ENCODE peak calls at places on chromosomes 7 and 10, in ten cellular contexts. J is stomach, Y is MM.1S, D is brain microvascular endothelial cell, I is astrocyte, R is Panc1, K is HCT116, O is RWPE2, Q is heart right ventricle, G is cardiac muscle cell. B is an unnamed sample.

GRCh38 chr7:135879238-135879637 is 97.9 kb downstream of the MTPN start:
- DNase-seq in J (no peak), Y (no peak), D (peak; percentile 72), I (peak; percentile 85), R (no peak), K (no peak), O (no peak), Q (no peak), G (no peak), B (no peak)

GRCh38 chr7:35630573-35630972 is 64.4 kb downstream of the HERPUD2 start:
- DNase-seq in J (no peak), Y (no peak), D (peak; percentile 12), I (peak; percentile 39), R (no peak), K (no peak), O (no peak), Q (no peak), G (no peak), B (no peak)

GRCh38 chr10:78335691-78336401 is 302.2 kb downstream of the RPS24 start:
- DNase-seq in J (no peak), Y (no peak), D (peak; percentile 22), I (peak; percentile 93), R (peak; percentile 89), K (no peak), O (peak; percentile 20), Q (peak; percentile 53), G (no peak), B (no peak)

GRCh38 chr7:96792115-96792514 is 82.5 kb upstream of the SEM1 start:
- DNase-seq in J (no peak), Y (no peak), D (no peak), I (no peak), R (no peak), K (no peak), O (no peak), Q (no peak), G (no peak), B (no peak)

GRCh38 chr10:108515821-108516220 is 1351.3 kb upstream of the SORCS1 start:
- DNase-seq in J (no peak), Y (no peak), D (no peak), I (no peak), R (no peak), K (no peak), O (no peak), Q (no peak), G (no peak), B (no peak)

GRCh38 chr7:82339958-82340357 is 103.6 kb downstream of the CACNA2D1 start:
- DNase-seq in J (no peak), Y (no peak), D (no peak), I (no peak), R (no peak), K (no peak), O (no peak), Q (no peak), G (no peak), B (no peak)

GRCh38 chr7:81210092-81211064 is 291.5 kb upstream of the SEMA3C start:
- DNase-seq in J (no peak), Y (no peak), D (peak; percentile 41), I (peak; percentile 70), R (no peak), K (no peak), O (no peak), Q (no peak), G (no peak), B (no peak)

GRCh38 chr10:132396495-132397035 is 435 bp upstream of the PWWP2B start:
- DNase-seq in J (peak; percentile 75), Y (peak; percentile 46), D (no peak), I (no peak), R (no peak), K (no peak), O (no peak), Q (peak; percentile 58), G (peak; percentile 86), B (no peak)

GRCh38 chr7:105000190-105000589 is 13.8 kb upstream of the KMT2E start:
- DNase-seq in J (no peak), Y (no peak), D (no peak), I (no peak), R (no peak), K (no peak), O (no peak), Q (no peak), G (no peak), B (no peak)

GRCh38 chr7:105001652-105002184 is 12.3 kb upstream of the KMT2E start:
- DNase-seq in J (no peak), Y (no peak), D (no peak), I (no peak), R (no peak), K (no peak), O (no peak), Q (no peak), G (no peak), B (no peak)

GRCh38 chr7:105003875-105004510 is 10.0 kb upstream of the KMT2E start:
- DNase-seq in J (no peak), Y (no peak), D (no peak), I (no peak), R (no peak), K (no peak), O (no peak), Q (no peak), G (no peak), B (no peak)

GRCh38 chr7:105000927-105001336 is 13.1 kb upstream of the KMT2E start:
- DNase-seq in J (no peak), Y (no peak), D (no peak), I (no peak), R (no peak), K (no peak), O (no peak), Q (no peak), G (no peak), B (no peak)

DNA sequence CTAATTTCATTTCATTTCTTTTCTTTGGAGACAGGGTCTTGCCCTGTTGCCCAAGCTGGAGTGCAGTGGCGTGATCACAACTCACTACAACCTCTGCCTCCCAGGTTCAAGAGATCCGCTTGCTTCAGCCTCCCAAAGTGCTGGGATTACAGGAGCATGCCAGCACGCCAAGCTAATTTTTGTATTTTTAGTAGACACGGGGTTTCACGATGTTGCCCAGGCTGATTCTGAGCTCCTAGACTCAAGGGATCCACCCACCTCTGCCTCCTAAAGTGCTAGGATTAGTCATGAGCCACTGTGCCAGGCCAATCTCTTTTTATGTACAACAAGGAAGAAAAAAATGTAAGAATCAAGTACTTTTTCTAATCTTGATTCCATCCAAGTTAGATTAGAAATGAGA is 10.7 kb upstream of the KMT2E start:
- DNase-seq in J (no peak), Y (no peak), D (peak; percentile 78), I (peak; percentile 81), R (no peak), K (no peak), O (no peak), Q (peak; percentile 43), G (no peak), B (no peak)
- H3K4me3 ChIP-seq in J (peak overlapping the region; percentile 9), Y (no peak overlapping the region), D (peak overlapping the region; percentile 7), I (peak overlapping the region; percentile 40), R (no peak overlapping the region), K (no peak overlapping the region), O (no peak overlapping the region), Q (no peak overlapping the region), G (no peak overlapping the region), B (no peak overlapping the region)

GRCh38 chr7:54544356-54545240 is 2.4 kb downstream of the VSTM2A start:
- DNase-seq in J (no peak), Y (no peak), D (no peak), I (no peak), R (no peak), K (no peak), O (no peak), Q (no peak), G (no peak), B (no peak)

GRCh38 chr7:54542920-54543539 is 855 bp downstream of the VSTM2A start:
- DNase-seq in J (no peak), Y (peak; percentile 13), D (peak; percentile 8), I (peak; percentile 23), R (no peak), K (no peak), O (no peak), Q (no peak), G (peak; percentile 80), B (peak; percentile 6)

GRCh38 chr7:54546986-54547314 is 4.8 kb downstream of the VSTM2A start:
- DNase-seq in J (no peak), Y (no peak), D (no peak), I (no peak), R (no peak), K (no peak), O (no peak), Q (no peak), G (no peak), B (no peak)

GRCh38 chr7:54545241-54545563 is 3.0 kb downstream of the VSTM2A start:
- DNase-seq in J (no peak), Y (no peak), D (no peak), I (no peak), R (no peak), K (no peak), O (no peak), Q (no peak), G (no peak), B (no peak)

DNA sequence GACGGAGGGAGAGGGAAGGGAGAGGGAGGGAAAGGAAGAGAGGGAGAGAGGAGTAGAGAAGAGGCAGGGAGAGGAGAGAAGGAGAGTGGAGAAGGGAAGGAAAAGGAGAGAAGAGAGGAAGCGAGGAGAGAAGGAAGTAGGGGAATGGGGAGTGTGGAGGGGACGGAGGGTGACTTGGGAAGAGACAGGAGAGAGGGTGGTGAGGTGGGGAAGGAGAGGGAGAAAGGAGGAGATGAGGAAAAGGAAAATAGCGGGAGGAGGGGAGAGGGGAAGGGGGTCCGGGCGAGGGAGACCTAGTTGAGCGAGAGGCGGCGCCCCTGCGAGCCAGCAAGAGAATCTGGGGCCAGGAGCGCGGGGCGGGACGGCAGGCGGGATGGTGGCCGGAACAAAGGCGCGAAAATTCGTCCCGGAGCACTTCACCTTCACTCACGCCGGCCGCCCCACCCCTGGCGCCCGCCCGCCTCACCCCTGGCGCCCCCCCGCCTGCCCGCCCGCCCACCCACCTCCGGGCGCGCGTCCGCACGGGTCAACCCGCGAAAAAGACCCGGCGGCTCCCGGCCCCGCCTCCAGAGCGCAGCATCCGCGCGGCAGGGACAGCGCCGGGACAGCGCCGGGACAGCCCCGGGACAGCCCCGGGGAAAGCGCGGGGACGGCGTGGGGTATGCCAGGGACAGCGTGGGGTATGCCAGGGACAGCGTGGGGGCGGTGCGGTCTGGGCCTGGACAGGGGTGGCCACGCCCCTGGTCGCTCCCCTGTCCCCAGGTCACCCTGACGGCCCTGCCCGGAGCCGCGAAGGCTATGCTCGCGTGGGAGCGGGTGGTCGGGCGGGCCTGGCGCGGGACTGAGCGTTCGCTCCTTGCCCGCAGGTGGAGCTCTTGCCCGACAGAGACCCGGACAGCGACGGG is 4.2 kb downstream of the VSTM2A start:
- DNase-seq in J (no peak), Y (peak; percentile 77), D (no peak), I (no peak), R (no peak), K (no peak), O (no peak), Q (no peak), G (peak; percentile 66), B (no peak)
- TF ChIP-seq CTCF in J (no peak), Y (peak; percentile 48), D (peak; percentile 18), I (no peak), R (peak; percentile 68), K (no peak), O (peak; percentile 60), Q (no peak), G (no peak), B (peak; percentile 39)

GRCh38 chr7:17142831-17143541 is 155.5 kb upstream of the AHR start:
- DNase-seq in J (no peak), Y (no peak), D (no peak), I (peak; percentile 3), R (no peak), K (no peak), O (no peak), Q (no peak), G (no peak), B (no peak)
- H3K4me3 ChIP-seq in J (peak overlapping the region; percentile 18), Y (no peak overlapping the region), D (peak overlapping the region; percentile 27), I (peak overlapping the region; percentile 33), R (peak overlapping the region; percentile 22), K (no peak overlapping the region), O (peak overlapping the region; percentile 6), Q (peak overlapping the region; percentile 22), G (no peak overlapping the region), B (peak overlapping the region; percentile 8)

DNA sequence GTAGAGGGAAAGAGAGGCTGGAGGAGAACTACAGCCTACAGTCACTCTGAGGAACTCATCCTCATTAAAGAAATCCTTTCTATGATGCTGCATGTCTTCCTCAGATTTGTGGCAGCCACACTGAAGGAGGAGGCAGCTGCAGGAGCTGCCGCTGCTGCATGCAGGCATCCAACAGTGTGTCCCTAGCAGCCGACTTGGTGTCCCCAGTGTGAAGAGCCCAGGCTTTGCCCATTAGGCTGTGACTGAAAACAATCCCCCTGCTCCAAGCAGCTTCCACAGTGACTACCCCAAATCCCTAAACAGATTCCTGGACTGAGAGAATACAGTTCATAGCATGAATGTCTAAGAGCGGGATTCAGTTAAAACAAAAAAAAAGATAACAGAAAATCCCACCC is 23.1 kb downstream of the SKIDA1 start:
- DNase-seq in J (no peak), Y (no peak), D (no peak), I (no peak), R (no peak), K (no peak), O (no peak), Q (no peak), G (no peak), B (no peak)
- TF ChIP-seq CTCF in J (no peak), Y (no peak), D (no peak), I (no peak), R (no peak), K (no peak), O (no peak), Q (no peak), G (no peak), B (no peak)

B was measured in epithelial cell of proximal tubule.